ENCODE peak calls at places on chromosomes 4 and X, in six cellular contexts. L is CD8-positive, alpha-beta T cell; G is left lung; U is Karpas-422; W is cardiac muscle cell; V is ovary. Z is an unnamed sample.

GRCh38 chr4:917466-917865 is 14.7 kb downstream of the GAK start:
- DNase-seq in L (no peak), G (no peak), U (no peak), W (no peak), V (no peak), Z (no peak)

GRCh38 chr4:76620723-76621463 is 185.9 kb downstream of the SHROOM3 start:
- DNase-seq in L (no peak), G (no peak), U (no peak), W (no peak), V (no peak), Z (no peak)

GRCh38 chrX:20639115-20639514 is 372.4 kb upstream of the RPS6KA3 start:
- DNase-seq in L (no peak), G (no peak), U (no peak), W (no peak), V (no peak), Z (no peak)

GRCh38 chr4:77305766-77306165 is 148.8 kb downstream of the CCNG2 start:
- DNase-seq in L (no peak), G (no peak), U (no peak), W (no peak), V (no peak), Z (no peak)

GRCh38 chr4:85393201-85393600 is 81.7 kb upstream of the ARHGAP24 start:
- DNase-seq in L (no peak), G (no peak), U (peak), W (no peak), V (no peak), Z (no peak)

GRCh38 chrX:40153335-40154221 is 55.8 kb upstream of the BCOR start:
- DNase-seq in L (peak), G (no peak), U (peak), W (peak), V (peak), Z (no peak)

GRCh38 chrX:106957856-106958255 is 37.7 kb downstream of the CLDN2 start:
- DNase-seq in L (no peak), G (no peak), U (no peak), W (no peak), V (no peak), Z (no peak)

GRCh38 chr4:149997881-149998421 is 80.3 kb upstream of the DCLK2 start:
- DNase-seq in L (no peak), G (no peak), U (no peak), W (no peak), V (no peak), Z (peak)

GRCh38 chr4:76984788-76985211 is 35.2 kb downstream of the SEPTIN11 start:
- DNase-seq in L (no peak), G (peak), U (no peak), W (peak), V (peak), Z (peak)

GRCh38 chr4:168549145-168549544 is 52.3 kb downstream of the PALLD start:
- DNase-seq in L (no peak), G (no peak), U (no peak), W (no peak), V (no peak), Z (no peak)

GRCh38 chrX:38803286-38803608 is 2.0 kb downstream of the MID1IP1 start:
- DNase-seq in L (no peak), G (no peak), U (no peak), W (no peak), V (no peak), Z (no peak)

GRCh38 chrX:40060356-40060845 is 37.4 kb downstream of the BCOR start:
- DNase-seq in L (no peak), G (no peak), U (no peak), W (no peak), V (no peak), Z (no peak)

GRCh38 chr4:173752610-173753009 is 222.6 kb upstream of the HAND2 start:
- DNase-seq in L (no peak), G (no peak), U (peak), W (peak), V (no peak), Z (peak)

GRCh38 chr4:38691251-38692008 is 27.4 kb downstream of the KLF3 start:
- DNase-seq in L (no peak), G (no peak), U (no peak), W (peak), V (no peak), Z (no peak)

GRCh38 chr4:77021614-77022089 is 54.1 kb downstream of the CCNI start:
- DNase-seq in L (no peak), G (no peak), U (no peak), W (peak), V (no peak), Z (no peak)

GRCh38 chrX:54785901-54786300 is 12.2 kb downstream of the ITIH6 start:
- DNase-seq in L (no peak), G (no peak), U (peak), W (peak), V (no peak), Z (no peak)

GRCh38 chr4:1206299-1207156 is 34.1 kb upstream of the SPON2 start:
- DNase-seq in L (no peak), G (peak), U (no peak), W (no peak), V (peak), Z (no peak)

GRCh38 chr4:177405508-177405907 is 36.7 kb downstream of the AGA start:
- DNase-seq in L (no peak), G (no peak), U (no peak), W (no peak), V (no peak), Z (no peak)

GRCh38 chrX:17174671-17175070 is 200.3 kb upstream of the NHS start:
- DNase-seq in L (no peak), G (no peak), U (no peak), W (no peak), V (no peak), Z (no peak)

GRCh38 chrX:20857746-20858145 is 516.5 kb upstream of the CNKSR2 start:
- DNase-seq in L (no peak), G (no peak), U (no peak), W (peak), V (no peak), Z (peak)

GRCh38 chr4:17448689-17449088 is 63.2 kb downstream of the QDPR start:
- DNase-seq in L (no peak), G (no peak), U (no peak), W (peak), V (no peak), Z (peak)

GRCh38 chr4:83237591-83237990 is 47.0 kb downstream of the COQ2 start:
- DNase-seq in L (no peak), G (no peak), U (no peak), W (no peak), V (no peak), Z (no peak)

GRCh38 chr4:38294238-38294637 is 334.0 kb downstream of the PTTG2 start:
- DNase-seq in L (no peak), G (no peak), U (no peak), W (no peak), V (no peak), Z (no peak)

GRCh38 chr4:88027611-88028608 is 20.5 kb downstream of the PKD2 start:
- DNase-seq in L (no peak), G (no peak), U (no peak), W (peak), V (no peak), Z (peak)

GRCh38 chrX:96564595-96564994 is 120.0 kb upstream of the DIAPH2 start:
- DNase-seq in L (no peak), G (no peak), U (no peak), W (no peak), V (no peak), Z (no peak)

GRCh38 chrX:140661657-140662056 is 47.9 kb upstream of the LINC00632 start:
- DNase-seq in L (no peak), G (no peak), U (no peak), W (peak), V (no peak), Z (no peak)

GRCh38 chr4:153758688-153759406 is 977 bp downstream of the RNF175 start:
- DNase-seq in L (no peak), G (no peak), U (no peak), W (no peak), V (no peak), Z (no peak)

GRCh38 chr4:138401330-138401729 is 159.2 kb upstream of the SLC7A11 start:
- DNase-seq in L (no peak), G (no peak), U (no peak), W (peak), V (peak), Z (no peak)

GRCh38 chrX:133994576-133994975 is 9.2 kb upstream of the GPC3 start:
- DNase-seq in L (no peak), G (no peak), U (no peak), W (peak), V (no peak), Z (no peak)

GRCh38 chrX:42804524-42804923 is 26.6 kb upstream of the PPP1R2C start:
- DNase-seq in L (no peak), G (no peak), U (no peak), W (no peak), V (no peak), Z (no peak)

GRCh38 chr4:80219301-80220025 is 22.2 kb downstream of the PRDM8 start:
- DNase-seq in L (no peak), G (no peak), U (no peak), W (peak), V (no peak), Z (no peak)

GRCh38 chr4:68272860-68273259 is 27.4 kb upstream of the TMPRSS11B start:
- DNase-seq in L (no peak), G (no peak), U (no peak), W (no peak), V (no peak), Z (no peak)

GRCh38 chr4:26088433-26088928 is 174.5 kb downstream of the SMIM20 start:
- DNase-seq in L (no peak), G (no peak), U (no peak), W (peak), V (no peak), Z (peak)

GRCh38 chr4:143178923-143179322 is 5.8 kb upstream of the USP38 start:
- DNase-seq in L (no peak), G (no peak), U (no peak), W (no peak), V (no peak), Z (peak)

GRCh38 chr4:70515342-70516245 is 2.8 kb upstream of the AMTN start:
- DNase-seq in L (no peak), G (no peak), U (no peak), W (no peak), V (no peak), Z (peak)

GRCh38 chr4:71290074-71290473 is 48.7 kb upstream of the SLC4A4 start:
- DNase-seq in L (no peak), G (no peak), U (no peak), W (no peak), V (no peak), Z (peak)

GRCh38 chr4:37767546-37767945 is 58.9 kb upstream of the PGM2 start:
- DNase-seq in L (no peak), G (peak), U (peak), W (peak), V (peak), Z (peak)

GRCh38 chr4:147707892-147708672 is 23.8 kb upstream of the ARHGAP10 start:
- DNase-seq in L (peak), G (no peak), U (peak), W (peak), V (peak), Z (peak)

DNA sequence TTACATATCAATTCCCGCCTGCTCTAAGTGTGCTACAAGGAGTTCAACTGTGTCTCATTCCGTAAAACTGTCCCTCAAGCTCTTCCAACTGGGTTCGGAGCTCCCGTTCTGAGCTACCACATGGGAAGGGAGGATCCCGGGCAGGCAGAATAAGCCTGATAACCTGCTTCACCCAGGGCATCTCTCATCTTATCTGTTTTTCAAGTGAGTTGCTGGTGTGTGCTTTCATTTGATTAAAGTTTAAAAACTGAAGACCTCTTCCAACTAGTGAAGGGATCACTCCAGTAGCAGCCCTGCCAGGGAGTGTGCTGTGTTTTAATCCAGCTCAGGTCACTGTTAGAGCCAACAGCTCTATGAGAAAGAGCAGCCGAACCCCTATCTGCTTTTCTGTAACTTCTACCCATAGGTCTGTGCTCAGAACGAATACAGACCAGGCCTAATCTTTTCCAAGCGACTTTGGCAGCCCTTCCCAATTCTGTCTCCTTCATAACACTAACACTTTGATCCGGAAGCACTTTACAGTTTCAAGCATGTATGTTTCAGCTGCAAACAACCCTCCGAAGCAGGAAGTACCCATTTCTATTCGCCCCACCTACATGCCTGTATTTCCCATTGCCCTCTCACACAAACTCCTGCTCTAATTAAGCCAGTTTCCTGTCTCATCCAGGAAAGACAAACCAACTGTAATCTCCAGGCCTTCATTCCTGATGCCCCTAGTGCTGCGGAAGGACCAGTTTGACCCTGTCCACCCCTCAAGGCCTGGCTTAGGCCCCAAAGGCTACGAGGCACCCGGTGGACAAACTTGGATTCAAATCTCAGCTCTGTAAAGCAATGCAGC is 60.9 kb downstream of the IRF2 start:
- DNase-seq in L (no peak), G (no peak), U (no peak), W (no peak), V (no peak), Z (no peak)
- H3K27ac ChIP-seq in L (no peak), G (peak), U (no peak), W (peak), V (no peak), Z (no peak)

GRCh38 chr4:110020681-110021443 is 108.2 kb downstream of the EGF start:
- DNase-seq in L (no peak), G (no peak), U (no peak), W (no peak), V (no peak), Z (no peak)

GRCh38 chr4:110022457-110022856 is 109.8 kb downstream of the EGF start:
- DNase-seq in L (no peak), G (no peak), U (no peak), W (no peak), V (no peak), Z (no peak)

GRCh38 chr4:110025057-110025456 is 112.4 kb downstream of the EGF start:
- DNase-seq in L (no peak), G (no peak), U (no peak), W (no peak), V (no peak), Z (no peak)

GRCh38 chr4:110019153-110019552 is 106.5 kb downstream of the EGF start:
- DNase-seq in L (no peak), G (no peak), U (no peak), W (no peak), V (no peak), Z (no peak)

DNA sequence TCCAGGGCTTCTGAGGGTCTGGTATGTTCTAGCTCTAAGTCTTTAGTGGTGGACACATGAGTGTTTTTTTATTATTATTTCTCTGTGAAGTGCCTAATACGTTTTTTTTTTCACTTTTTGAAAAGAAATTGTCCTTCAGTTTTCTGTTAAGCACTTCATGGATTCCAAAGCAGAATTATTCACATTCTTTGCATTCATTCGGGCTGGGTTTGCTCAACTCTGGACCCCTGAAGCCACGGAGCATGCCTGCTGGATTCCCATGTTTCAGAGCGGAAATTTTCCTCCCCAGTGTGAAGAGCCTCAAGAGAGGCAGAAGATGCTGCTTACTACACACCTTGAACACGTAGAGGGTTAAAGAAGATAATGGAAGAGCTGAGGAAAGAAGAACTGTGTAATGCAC is 107.5 kb downstream of the EGF start:
- DNase-seq in L (no peak), G (no peak), U (no peak), W (peak), V (no peak), Z (no peak)
- H3K27ac ChIP-seq in L (no peak), G (no peak), U (no peak), W (no peak), V (no peak), Z (no peak)

DNA sequence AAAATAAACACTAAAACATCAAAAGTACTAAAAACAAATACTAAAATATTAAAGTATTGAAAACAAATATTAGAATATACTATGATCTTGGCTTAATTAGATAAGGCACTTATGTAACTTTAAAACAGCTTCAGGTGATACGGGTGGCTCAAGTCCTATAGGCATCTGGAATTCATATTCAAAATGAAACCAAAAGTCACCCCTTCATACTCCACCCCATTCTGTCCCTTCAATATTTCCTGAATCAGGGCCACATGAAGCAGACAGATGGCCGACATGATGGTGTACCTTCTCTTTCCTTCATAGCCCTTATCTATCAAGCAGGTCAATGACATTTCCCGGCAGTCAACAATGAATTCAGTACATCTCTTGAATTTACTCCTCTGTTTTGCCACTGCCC is 71.9 kb upstream of the MAGEB10 start:
- DNase-seq in L (no peak), G (no peak), U (no peak), W (no peak), V (no peak), Z (no peak)
- H3K27ac ChIP-seq in L (no peak), G (no peak), U (no peak), W (no peak), V (no peak), Z (no peak)

DNA sequence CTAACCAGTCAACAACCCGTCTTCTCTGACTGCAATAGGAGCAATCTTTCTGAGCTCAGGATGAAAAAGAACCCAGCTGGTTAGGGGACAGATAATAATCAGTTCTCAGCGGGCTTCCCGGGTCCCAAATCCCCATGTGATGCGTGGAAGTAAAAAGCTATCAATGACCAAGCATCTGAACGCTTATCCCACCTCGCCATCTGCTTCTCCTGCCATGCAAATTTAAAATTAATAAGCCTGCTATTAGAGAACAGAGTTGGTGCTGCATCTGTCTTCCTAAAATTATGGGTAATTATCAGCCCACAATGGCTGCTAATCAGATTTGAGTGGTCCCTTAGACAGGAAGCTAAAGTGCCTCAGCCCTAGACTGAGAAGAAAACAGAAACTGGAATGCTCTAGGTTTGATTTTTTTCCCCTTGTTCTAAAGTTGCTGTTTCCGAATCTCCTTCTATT is 37.5 kb downstream of the AFAP1 start:
- DNase-seq in L (no peak), G (no peak), U (no peak), W (no peak), V (no peak), Z (no peak)
- H3K27ac ChIP-seq in L (no peak), G (no peak), U (no peak), W (no peak), V (no peak), Z (no peak)

DNA sequence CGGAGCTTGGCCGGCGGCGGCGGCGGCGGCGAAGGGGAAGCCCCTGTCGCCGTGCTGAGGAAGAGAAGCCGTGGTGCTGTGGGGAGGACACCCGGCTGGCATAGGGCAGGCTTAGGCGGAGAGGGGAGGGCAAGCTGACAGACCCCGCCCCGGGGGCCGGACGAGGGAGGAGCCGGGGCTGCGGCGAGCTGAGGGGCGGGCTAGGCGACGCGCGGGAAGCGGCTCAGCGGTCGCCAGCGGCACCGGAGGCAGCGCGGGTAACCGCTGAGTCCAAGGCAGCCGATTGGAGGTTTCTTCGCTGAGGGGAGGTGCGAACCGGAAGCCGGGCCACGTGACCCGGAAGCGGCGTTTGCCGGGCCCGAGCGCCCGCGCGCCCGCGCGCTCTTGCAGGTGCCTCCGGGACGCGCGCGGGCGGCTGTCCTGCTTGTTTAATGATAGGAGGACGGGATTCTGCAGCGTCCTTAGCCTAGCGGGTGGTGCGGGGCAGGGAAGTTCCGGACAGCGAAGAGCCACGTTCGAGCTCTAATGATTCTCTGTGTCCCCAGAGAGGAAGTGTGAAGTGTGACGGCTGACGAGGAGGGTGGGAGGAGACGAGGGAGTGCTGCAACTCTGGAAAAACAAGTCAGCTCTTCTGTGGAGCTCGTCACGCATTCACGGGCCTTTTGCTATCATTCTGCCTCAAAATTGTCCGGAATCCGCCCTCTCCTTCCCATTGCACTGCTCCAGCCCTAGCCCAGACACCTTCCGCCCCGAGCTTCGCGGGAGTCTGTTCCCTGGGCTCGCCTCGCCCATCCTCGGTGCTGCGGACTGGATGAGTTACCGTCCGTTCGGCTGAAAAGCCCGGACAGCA is at the start of gene AP1S2:
- DNase-seq in L (peak), G (peak), U (peak), W (peak), V (peak), Z (peak)
- H3K27ac ChIP-seq in L (peak), G (peak), U (peak), W (peak), V (peak), Z (peak)

DNA sequence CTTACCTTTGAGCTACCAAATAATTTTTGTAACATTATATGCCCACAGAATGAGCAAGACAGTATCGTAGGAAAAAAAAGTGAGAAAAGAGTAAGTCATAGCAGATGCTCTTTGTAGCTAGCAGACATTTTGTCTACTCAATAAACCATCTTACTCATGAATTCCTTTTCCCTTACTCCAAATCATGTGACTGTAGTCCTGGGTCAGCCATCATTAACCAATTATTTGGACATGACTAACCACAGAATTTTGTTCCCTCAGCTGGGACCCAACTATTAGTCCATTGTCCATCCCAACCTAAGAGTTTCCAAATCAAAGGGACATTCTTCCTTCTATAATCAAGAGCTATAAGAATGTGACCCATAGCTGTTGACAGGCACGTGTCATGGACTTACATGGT is 11.4 kb downstream of the UBE2D3 start:
- DNase-seq in L (no peak), G (no peak), U (no peak), W (peak), V (no peak), Z (peak)
- H3K27ac ChIP-seq in L (no peak), G (peak), U (no peak), W (peak), V (no peak), Z (peak)

Z was measured in mammary epithelial cell.